ENCODE peak calls at places on chromosomes 16 and 17, in four cellular contexts. One of them, this sample, is unnamed. For H3K4me1, the result is how much of the 10 kb centered on the place peaks cover.

GRCh38 chr17:39114744-39115534 is 36.5 kb downstream of the PLXDC1 start:
- DNase-seq in A549: no peak
- DNase-seq in GM12878: no peak
- DNase-seq in K562: no peak
- DNase-seq in this sample: peak

GRCh38 chr17:58965221-58965620 is 141.5 kb downstream of the TRIM37 start:
- DNase-seq in A549: no peak
- DNase-seq in GM12878: no peak
- DNase-seq in K562: no peak
- DNase-seq in this sample: no peak

GRCh38 chr17:9360610-9361571 is 214.7 kb downstream of the STX8 start:
- DNase-seq in A549: peak
- DNase-seq in GM12878: no peak
- DNase-seq in K562: no peak
- DNase-seq in this sample: peak

GRCh38 chr16:76488065-76488417 is 210.8 kb downstream of the CNTNAP4 start:
- DNase-seq in A549: no peak
- DNase-seq in GM12878: no peak
- DNase-seq in K562: no peak
- DNase-seq in this sample: no peak

GRCh38 chr17:4043862-4044261 is 79.6 kb upstream of the ATP2A3 start:
- DNase-seq in A549: no peak
- DNase-seq in GM12878: peak
- DNase-seq in K562: no peak
- DNase-seq in this sample: no peak

GRCh38 chr16:78684040-78684611 is 584.7 kb downstream of the WWOX start:
- DNase-seq in A549: peak
- DNase-seq in GM12878: no peak
- DNase-seq in K562: no peak
- DNase-seq in this sample: peak

GRCh38 chr16:2468142-2468724 is 2.9 kb upstream of the NTN3 start:
- DNase-seq in A549: no peak
- DNase-seq in GM12878: no peak
- DNase-seq in K562: no peak
- DNase-seq in this sample: peak

GRCh38 chr17:82590881-82591539 is 57.2 kb downstream of the WDR45B start:
- DNase-seq in A549: no peak
- DNase-seq in GM12878: no peak
- DNase-seq in K562: no peak
- DNase-seq in this sample: no peak

GRCh38 chr16:2477327-2477726 is 2.4 kb downstream of the TBC1D24 start:
- DNase-seq in A549: no peak
- DNase-seq in GM12878: no peak
- DNase-seq in K562: no peak
- DNase-seq in this sample: no peak

GRCh38 chr16:17382949-17383348 is 87.8 kb downstream of the XYLT1 start:
- DNase-seq in A549: no peak
- DNase-seq in GM12878: no peak
- DNase-seq in K562: no peak
- DNase-seq in this sample: no peak

GRCh38 chr16:78324649-78325274 is 225.3 kb downstream of the WWOX start:
- DNase-seq in A549: no peak
- DNase-seq in GM12878: no peak
- DNase-seq in K562: peak
- DNase-seq in this sample: no peak

GRCh38 chr17:77783991-77784820 is 174.3 kb upstream of the TNRC6C start:
- DNase-seq in A549: no peak
- DNase-seq in GM12878: no peak
- DNase-seq in K562: no peak
- DNase-seq in this sample: no peak

GRCh38 chr17:74619077-74619673 is 4.4 kb downstream of the CD300E start:
- DNase-seq in A549: no peak
- DNase-seq in GM12878: no peak
- DNase-seq in K562: no peak
- DNase-seq in this sample: no peak

GRCh38 chr17:41873559-41874292 is 8.5 kb upstream of the KLHL11 start:
- DNase-seq in A549: no peak
- DNase-seq in GM12878: no peak
- DNase-seq in K562: no peak
- DNase-seq in this sample: no peak

GRCh38 chr16:24776486-24777220 is 47.2 kb downstream of the TNRC6A start:
- DNase-seq in A549: no peak
- DNase-seq in GM12878: no peak
- DNase-seq in K562: no peak
- DNase-seq in this sample: peak

GRCh38 chr17:78781339-78782304 is at the start of gene CYTH1:
- DNase-seq in A549: peak
- DNase-seq in GM12878: no peak
- DNase-seq in K562: peak
- DNase-seq in this sample: no peak

GRCh38 chr16:49889725-49890397 is 33.9 kb upstream of the ZNF423 start:
- DNase-seq in A549: no peak
- DNase-seq in GM12878: no peak
- DNase-seq in K562: no peak
- DNase-seq in this sample: no peak

GRCh38 chr16:1689853-1690252 is 11.8 kb downstream of the JPT2 start:
- DNase-seq in A549: no peak
- DNase-seq in GM12878: no peak
- DNase-seq in K562: no peak
- DNase-seq in this sample: no peak

GRCh38 chr17:43360739-43361498 is 37.9 kb upstream of the ARL4D start:
- DNase-seq in A549: peak
- DNase-seq in GM12878: peak
- DNase-seq in K562: no peak
- DNase-seq in this sample: peak

GRCh38 chr16:29126057-29126494 is 141.2 kb downstream of the LAT start:
- DNase-seq in A549: no peak
- DNase-seq in GM12878: no peak
- DNase-seq in K562: no peak
- DNase-seq in this sample: no peak

DNA sequence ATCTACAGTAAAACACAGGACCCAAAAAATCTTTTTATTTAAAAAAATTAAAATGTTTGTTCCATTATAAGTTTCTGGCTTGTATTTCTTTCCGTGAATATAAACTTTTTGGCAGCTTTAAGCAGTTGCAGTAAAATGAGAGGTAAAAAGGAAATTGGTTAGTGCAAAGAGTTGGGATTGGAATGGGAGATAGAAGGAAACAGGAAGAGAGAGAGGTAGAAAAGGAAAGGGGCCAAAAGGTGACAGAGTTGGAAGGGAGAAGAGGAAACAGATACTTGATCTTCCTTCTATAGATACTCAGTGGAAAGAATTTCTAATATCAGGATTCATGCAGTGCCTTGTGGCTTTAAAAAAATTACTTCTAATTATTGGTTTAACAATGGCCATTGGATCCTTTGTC is 63.5 kb downstream of the NQO1 start:
- DNase-seq in A549: no peak
- DNase-seq in GM12878: no peak
- DNase-seq in K562: no peak
- DNase-seq in this sample: no peak
- H3K4me1 ChIP-seq in A549: under half
- H3K4me1 ChIP-seq in GM12878: under half
- H3K4me1 ChIP-seq in K562: under half
- H3K4me1 ChIP-seq in this sample: under half

GRCh38 chr16:14283786-14284185 is 212.7 kb downstream of the MRTFB start:
- DNase-seq in A549: no peak
- DNase-seq in GM12878: no peak
- DNase-seq in K562: no peak
- DNase-seq in this sample: no peak
- TF ChIP-seq ELK1 in A549: no peak
- TF ChIP-seq ELK1 in GM12878: no peak
- TF ChIP-seq ELK1 in K562: no peak
- TF ChIP-seq ELK1 in this sample: no peak

DNA sequence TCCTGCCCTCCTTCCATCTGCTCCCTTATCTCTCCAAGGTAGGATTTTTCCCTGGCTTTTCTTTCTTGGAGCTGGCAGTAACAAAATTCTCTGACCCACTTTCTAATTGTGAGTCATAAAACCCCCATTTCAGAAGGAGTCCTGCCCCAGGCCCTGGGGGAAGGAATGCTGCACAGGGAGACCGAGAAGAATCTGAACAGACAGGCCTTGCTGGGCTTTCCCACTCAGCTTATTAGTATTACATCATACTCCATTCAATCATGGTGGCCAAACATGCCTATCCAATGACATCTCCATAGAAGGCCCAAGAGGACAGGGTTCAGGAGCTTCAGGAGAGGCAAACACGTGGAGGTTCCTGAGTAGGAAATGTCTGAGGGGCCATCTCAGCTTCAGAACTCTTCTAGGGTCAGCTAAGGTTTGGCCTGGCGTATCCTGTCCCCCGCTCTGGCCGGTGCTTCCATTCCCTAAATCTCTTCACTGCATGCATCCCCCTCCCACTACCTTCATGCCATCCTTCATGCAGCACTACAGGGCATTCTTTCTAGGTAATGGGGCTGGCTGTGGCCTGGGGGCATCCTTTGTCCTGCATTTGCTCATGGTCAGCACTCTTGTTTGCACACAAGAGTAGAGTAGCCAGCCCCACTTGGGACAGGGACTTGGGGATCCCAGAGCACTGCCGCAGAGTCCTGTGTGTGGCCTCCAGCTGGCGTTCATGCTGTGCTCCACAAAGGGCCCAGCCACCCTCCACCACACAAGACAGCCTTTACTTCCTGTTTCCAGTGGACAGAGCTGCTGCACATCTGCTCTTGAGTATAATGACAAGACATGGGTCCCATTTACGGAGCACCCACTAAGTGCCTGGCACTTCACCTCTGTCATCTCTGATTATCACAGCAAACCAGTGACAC is 8.2 kb downstream of the SLC6A2 start:
- DNase-seq in A549: no peak
- DNase-seq in GM12878: no peak
- DNase-seq in K562: no peak
- DNase-seq in this sample: no peak
- H3K4me1 ChIP-seq in A549: under half
- H3K4me1 ChIP-seq in GM12878: under half
- H3K4me1 ChIP-seq in K562: under half
- H3K4me1 ChIP-seq in this sample: under half

DNA sequence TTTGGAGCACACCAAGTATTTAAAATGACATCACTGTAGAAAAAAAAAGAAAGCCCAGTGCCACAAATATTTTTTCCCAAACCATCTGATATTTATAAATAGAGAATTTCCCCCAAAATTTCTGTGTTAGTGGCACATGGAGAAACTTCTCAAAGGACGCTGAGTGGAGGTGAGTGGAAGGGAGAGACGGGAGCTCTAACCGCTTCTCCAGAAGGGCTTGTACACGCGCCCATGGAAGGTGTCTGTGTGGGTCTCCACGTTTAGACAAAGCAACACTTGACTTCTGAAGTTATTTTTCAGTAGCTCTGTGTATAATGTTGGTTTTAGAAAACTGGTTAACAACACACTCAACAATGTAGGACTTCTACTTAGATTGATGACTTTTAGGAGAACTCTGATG is 1.0 kb downstream of the MYOCD start:
- DNase-seq in A549: no peak
- DNase-seq in GM12878: no peak
- DNase-seq in K562: no peak
- DNase-seq in this sample: no peak
- TF ChIP-seq ELK1 in A549: no peak
- TF ChIP-seq ELK1 in GM12878: no peak
- TF ChIP-seq ELK1 in K562: no peak
- TF ChIP-seq ELK1 in this sample: no peak

This sample was measured in IMR-90.